ENCODE peak calls at places on chromosomes 6 and 20, in seven cellular contexts. J, A, H, G, O, U and E are unnamed samples.
A peak's percentile ranks its signal among the peaks of the same experiment; 100 is the strongest.

GRCh38 chr6:42175860-42176259 is 2.7 kb downstream of the GUCA1A start:
- DNase-seq in J (no peak), A (no peak), H (no peak), G (no peak), O (no peak), U (no peak), E (no peak)

GRCh38 chr20:54335299-54335698 is 127.4 kb downstream of the PFDN4 start:
- DNase-seq in J (peak; percentile 48), A (peak; percentile 18), H (no peak), G (no peak), O (peak; percentile 49), U (no peak), E (no peak)

GRCh38 chr6:912871-913663 is 220.1 kb upstream of the EXOC2 start:
- DNase-seq in J (no peak), A (peak; percentile 82), H (peak; percentile 89), G (no peak), O (peak; percentile 49), U (no peak), E (no peak)

GRCh38 chr6:42599558-42599957 is 35.7 kb downstream of the UBR2 start:
- DNase-seq in J (no peak), A (peak; percentile 22), H (no peak), G (no peak), O (no peak), U (no peak), E (no peak)

GRCh38 chr6:170439366-170440351 is 113.4 kb downstream of the PSMB1 start:
- DNase-seq in J (peak; percentile 17), A (peak; percentile 22), H (peak; percentile 66), G (no peak), O (no peak), U (peak; percentile 57), E (no peak)

GRCh38 chr20:63097336-63097831 is 90.6 kb upstream of the BHLHE23 start:
- DNase-seq in J (no peak), A (no peak), H (no peak), G (peak; percentile 17), O (no peak), U (no peak), E (no peak)

GRCh38 chr6:5205877-5206840 is 54.6 kb downstream of the LYRM4 start:
- DNase-seq in J (peak; percentile 56), A (peak; percentile 89), H (peak; percentile 34), G (no peak), O (peak; percentile 50), U (peak; percentile 30), E (no peak)

GRCh38 chr6:157240059-157240959 is 83.0 kb downstream of the TMEM242 start:
- DNase-seq in J (peak; percentile 71), A (no peak), H (peak; percentile 62), G (no peak), O (no peak), U (peak; percentile 84), E (no peak)

GRCh38 chr6:128538763-128539162 is 18.4 kb upstream of the PTPRK start:
- DNase-seq in J (peak; percentile 11), A (no peak), H (peak; percentile 12), G (no peak), O (peak; percentile 20), U (no peak), E (no peak)

GRCh38 chr6:75436869-75437268 is 56.7 kb downstream of the FILIP1 start:
- DNase-seq in J (no peak), A (no peak), H (peak; percentile 33), G (no peak), O (no peak), U (peak; percentile 62), E (no peak)

GRCh38 chr20:36043892-36044515 is 75.6 kb downstream of the CNBD2 start:
- DNase-seq in J (no peak), A (no peak), H (no peak), G (no peak), O (no peak), U (no peak), E (no peak)

GRCh38 chr20:33474097-33474846 is 15.6 kb upstream of the CBFA2T2 start:
- DNase-seq in J (no peak), A (peak; percentile 5), H (no peak), G (no peak), O (no peak), U (no peak), E (no peak)

GRCh38 chr6:56346958-56347357 is 99.6 kb upstream of the COL21A1 start:
- DNase-seq in J (peak; percentile 61), A (no peak), H (peak; percentile 16), G (no peak), O (no peak), U (no peak), E (no peak)

GRCh38 chr6:116020738-116021137 is 40.0 kb downstream of the FRK start:
- DNase-seq in J (no peak), A (no peak), H (no peak), G (no peak), O (no peak), U (no peak), E (no peak)

GRCh38 chr20:52975024-52975732 is 3.0 kb downstream of the TSHZ2 start:
- DNase-seq in J (peak; percentile 42), A (no peak), H (no peak), G (no peak), O (peak; percentile 56), U (no peak), E (no peak)

GRCh38 chr6:107400748-107401147 is 58.6 kb downstream of the PDSS2 start:
- DNase-seq in J (no peak), A (no peak), H (no peak), G (no peak), O (no peak), U (no peak), E (no peak)

GRCh38 chr6:3382399-3383279 is 74.2 kb downstream of the SLC22A23 start:
- DNase-seq in J (peak; percentile 37), A (no peak), H (peak; percentile 15), G (no peak), O (peak; percentile 77), U (no peak), E (no peak)

GRCh38 chr6:45434401-45434741 is 56.6 kb upstream of the SUPT3H start:
- DNase-seq in J (no peak), A (no peak), H (no peak), G (no peak), O (no peak), U (no peak), E (no peak)

GRCh38 chr6:88705601-88706000 is 257.8 kb downstream of the RNGTT start:
- DNase-seq in J (no peak), A (no peak), H (no peak), G (no peak), O (no peak), U (no peak), E (no peak)

GRCh38 chr6:105993769-105994521 is 92.2 kb upstream of the PRDM1 start:
- DNase-seq in J (peak; percentile 42), A (peak; percentile 35), H (peak; percentile 74), G (peak; percentile 65), O (no peak), U (peak; percentile 22), E (no peak)

GRCh38 chr6:142551145-142551811 is 249.5 kb downstream of the ADGRG6 start:
- DNase-seq in J (peak; percentile 42), A (peak; percentile 11), H (peak; percentile 7), G (no peak), O (peak; percentile 75), U (no peak), E (no peak)

GRCh38 chr20:45969712-45970634 is 2.0 kb downstream of the ZNF335 start:
- DNase-seq in J (peak; percentile 56), A (peak; percentile 81), H (peak; percentile 85), G (no peak), O (peak; percentile 62), U (no peak), E (peak; percentile 59)
- H3K4me3 ChIP-seq in J (peak overlapping the region; percentile 96), A (peak overlapping the region; percentile 94), H (peak overlapping the region; percentile 99), G (peak overlapping the region; percentile 98), O (no peak overlapping the region), U (peak overlapping the region; percentile 93), E (peak overlapping the region; percentile 77)

GRCh38 chr20:57387945-57388351 is 3.2 kb upstream of the RBM38 start:
- DNase-seq in J (no peak), A (no peak), H (no peak), G (peak; percentile 26), O (no peak), U (no peak), E (no peak)

GRCh38 chr20:57390604-57391438 is at the start of gene RBM38:
- DNase-seq in J (peak; percentile 46), A (peak; percentile 61), H (peak; percentile 84), G (peak; percentile 74), O (no peak), U (peak; percentile 77), E (no peak)

GRCh38 chr20:57389695-57390603 is 1.2 kb upstream of the RBM38 start:
- DNase-seq in J (no peak), A (peak; percentile 36), H (no peak), G (peak; percentile 57), O (no peak), U (no peak), E (no peak)

GRCh38 chr20:57387463-57387862 is 3.7 kb upstream of the RBM38 start:
- DNase-seq in J (no peak), A (no peak), H (no peak), G (peak; percentile 39), O (no peak), U (no peak), E (no peak)

GRCh38 chr20:57388953-57389694 is 2.1 kb upstream of the RBM38 start:
- DNase-seq in J (peak; percentile 67), A (peak; percentile 45), H (peak; percentile 82), G (peak; percentile 90), O (peak; percentile 46), U (peak; percentile 82), E (no peak)
- TF ChIP-seq CTCF in J (peak; percentile 22), A (peak; percentile 31), H (peak; percentile 13), G (peak; percentile 28), O (peak; percentile 21), U (peak; percentile 9), E (peak; percentile 10)

GRCh38 chr6:22875845-22876244 is 306.5 kb downstream of the HDGFL1 start:
- DNase-seq in J (no peak), A (no peak), H (no peak), G (no peak), O (no peak), U (no peak), E (no peak)

GRCh38 chr6:22880686-22881433 is 311.5 kb downstream of the HDGFL1 start:
- DNase-seq in J (peak; percentile 99), A (peak; percentile 97), H (peak; percentile 94), G (no peak), O (peak; percentile 98), U (no peak), E (peak; percentile 75)

GRCh38 chr6:22877946-22878705 is 308.8 kb downstream of the HDGFL1 start:
- DNase-seq in J (peak; percentile 99), A (peak; percentile 88), H (peak; percentile 64), G (no peak), O (no peak), U (no peak), E (no peak)

GRCh38 chr6:22882581-22882980 is 313.2 kb downstream of the HDGFL1 start:
- DNase-seq in J (peak; percentile 22), A (peak; percentile 30), H (no peak), G (no peak), O (no peak), U (no peak), E (no peak)

GRCh38 chr6:22878706-22879105 is 309.3 kb downstream of the HDGFL1 start:
- DNase-seq in J (peak; percentile 74), A (peak; percentile 23), H (no peak), G (no peak), O (no peak), U (no peak), E (no peak)
- H3K4me3 ChIP-seq in J (no peak overlapping the region), A (no peak overlapping the region), H (no peak overlapping the region), G (no peak overlapping the region), O (no peak overlapping the region), U (no peak overlapping the region), E (no peak overlapping the region)

DNA sequence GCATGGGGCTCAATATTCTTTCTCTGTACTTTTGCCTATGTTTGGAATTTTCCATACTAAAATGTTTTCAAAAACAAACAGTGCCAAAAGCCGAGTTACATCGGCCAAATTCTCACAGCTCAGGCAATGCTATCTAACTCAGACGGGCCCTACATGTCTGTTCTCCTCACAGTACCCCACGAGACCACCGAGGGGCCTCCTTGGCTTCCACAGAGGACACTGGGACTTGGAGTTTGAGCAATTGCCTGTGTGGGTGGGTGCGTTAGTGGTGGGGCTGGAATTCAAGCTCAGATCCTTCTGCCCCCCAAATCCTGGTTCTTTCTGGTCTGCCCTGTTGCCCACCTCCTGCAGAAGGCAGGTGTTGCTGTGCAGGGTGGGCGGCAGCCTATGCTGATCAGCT is 413.2 kb downstream of the CDH26 start:
- DNase-seq in J (no peak), A (no peak), H (no peak), G (no peak), O (no peak), U (no peak), E (no peak)
- TF ChIP-seq CTCF in J (no peak), A (no peak), H (no peak), G (no peak), O (no peak), U (no peak), E (no peak)